ENCODE peak calls at places on chromosomes 4 and X, in ten cellular contexts. M, F, D, S, A, O, E, Y, U and H are unnamed samples.

GRCh38 chr4:155738548-155738947 is 20.3 kb upstream of the GUCY1B1 start:
- DNase-seq in M (no peak), F (no peak), D (no peak), S (no peak), A (no peak), O (no peak), E (no peak), Y (no peak), U (no peak), H (no peak)

GRCh38 chr4:111512081-111512774 is 633.0 kb upstream of the FAM241A start:
- DNase-seq in M (no peak), F (no peak), D (no peak), S (peak; percentile 94), A (no peak), O (no peak), E (no peak), Y (peak; percentile 16), U (no peak), H (no peak)

GRCh38 chr4:186029731-186030421 is 39.1 kb upstream of the TLR3 start:
- DNase-seq in M (no peak), F (peak; percentile 33), D (peak; percentile 44), S (peak; percentile 12), A (no peak), O (peak; percentile 73), E (peak; percentile 38), Y (no peak), U (no peak), H (peak; percentile 45)

GRCh38 chrX:41827886-41828285 is 95.5 kb downstream of the CASK start:
- DNase-seq in M (no peak), F (no peak), D (no peak), S (peak; percentile 28), A (no peak), O (no peak), E (no peak), Y (no peak), U (no peak), H (no peak)

GRCh38 chr4:2249526-2249991 is 7.6 kb upstream of the HAUS3 start:
- DNase-seq in M (no peak), F (no peak), D (no peak), S (no peak), A (no peak), O (no peak), E (no peak), Y (no peak), U (no peak), H (no peak)

GRCh38 chr4:122219356-122219755 is 67.2 kb downstream of the BLTP1 start:
- DNase-seq in M (no peak), F (no peak), D (no peak), S (no peak), A (no peak), O (no peak), E (no peak), Y (no peak), U (no peak), H (no peak)

GRCh38 chr4:114396808-114397207 is 201.8 kb upstream of the UGT8 start:
- DNase-seq in M (no peak), F (no peak), D (no peak), S (no peak), A (no peak), O (no peak), E (no peak), Y (no peak), U (no peak), H (no peak)

GRCh38 chr4:42216569-42216968 is 64.1 kb upstream of the BEND4 start:
- DNase-seq in M (no peak), F (no peak), D (no peak), S (no peak), A (no peak), O (no peak), E (no peak), Y (no peak), U (no peak), H (no peak)

GRCh38 chrX:124239911-124240310 is 92.5 kb upstream of the TEX13D start:
- DNase-seq in M (no peak), F (no peak), D (no peak), S (no peak), A (no peak), O (no peak), E (no peak), Y (no peak), U (no peak), H (no peak)

GRCh38 chr4:10080874-10081606 is 35.6 kb downstream of the WDR1 start:
- DNase-seq in M (no peak), F (no peak), D (peak; percentile 9), S (no peak), A (no peak), O (peak; percentile 30), E (peak; percentile 2), Y (no peak), U (no peak), H (no peak)

GRCh38 chr4:38177792-38178665 is 217.8 kb downstream of the PTTG2 start:
- DNase-seq in M (peak; percentile 19), F (no peak), D (peak; percentile 78), S (no peak), A (no peak), O (no peak), E (no peak), Y (peak; percentile 78), U (no peak), H (peak; percentile 40)

GRCh38 chr4:138909605-138910004 is 106.0 kb upstream of the NOCT start:
- DNase-seq in M (no peak), F (no peak), D (no peak), S (no peak), A (no peak), O (no peak), E (no peak), Y (no peak), U (no peak), H (no peak)

GRCh38 chrX:106894978-106895452 is 8.1 kb downstream of the RIPPLY1 start:
- DNase-seq in M (no peak), F (no peak), D (peak; percentile 50), S (peak; percentile 63), A (no peak), O (no peak), E (no peak), Y (no peak), U (no peak), H (no peak)

GRCh38 chrX:47311857-47312774 is 58.3 kb upstream of the ZNF157 start:
- DNase-seq in M (peak; percentile 0), F (no peak), D (peak; percentile 55), S (peak; percentile 21), A (peak; percentile 32), O (peak; percentile 44), E (peak; percentile 56), Y (peak; percentile 69), U (peak; percentile 48), H (peak; percentile 68)

GRCh38 chrX:116285506-116285905 is 115.0 kb downstream of the AGTR2 start:
- DNase-seq in M (no peak), F (no peak), D (no peak), S (no peak), A (no peak), O (no peak), E (no peak), Y (no peak), U (no peak), H (no peak)

GRCh38 chr4:154415313-154415712 is 76.3 kb downstream of the DCHS2 start:
- DNase-seq in M (no peak), F (no peak), D (no peak), S (no peak), A (no peak), O (no peak), E (no peak), Y (no peak), U (no peak), H (no peak)

GRCh38 chrX:151912221-151912620 is 468 bp upstream of the MAGEA4 start:
- DNase-seq in M (no peak), F (no peak), D (no peak), S (no peak), A (no peak), O (no peak), E (no peak), Y (no peak), U (no peak), H (peak; percentile 14)

GRCh38 chr4:65651031-65651430 is 19.3 kb downstream of the EPHA5 start:
- DNase-seq in M (no peak), F (no peak), D (no peak), S (no peak), A (no peak), O (no peak), E (no peak), Y (no peak), U (no peak), H (no peak)

GRCh38 chrX:20060961-20061868 is 55.5 kb downstream of the MAP7D2 start:
- DNase-seq in M (no peak), F (no peak), D (no peak), S (no peak), A (no peak), O (no peak), E (no peak), Y (peak; percentile 79), U (peak; percentile 88), H (no peak)

DNA sequence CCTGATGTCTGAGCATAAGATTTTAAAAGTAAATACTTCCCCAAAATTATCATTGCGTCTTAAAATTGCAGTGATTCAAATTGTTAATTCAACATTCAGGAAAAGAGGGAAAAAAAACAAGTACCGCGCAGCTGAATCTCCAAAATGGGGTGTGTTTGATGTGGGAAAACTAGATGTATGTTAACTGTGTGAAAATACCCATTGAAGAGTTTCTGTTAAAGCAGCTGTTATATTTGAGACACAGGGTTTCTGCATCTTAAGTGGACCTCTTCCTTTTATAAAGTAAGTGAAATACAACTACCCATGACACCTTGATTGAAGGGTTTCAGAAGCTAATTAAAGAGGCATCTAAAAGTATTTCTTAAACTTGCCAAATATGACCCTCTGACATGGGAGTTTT is 1186.1 kb downstream of the NLGN4X start:
- DNase-seq in M (no peak), F (no peak), D (no peak), S (no peak), A (no peak), O (no peak), E (no peak), Y (no peak), U (no peak), H (no peak)
- TF ChIP-seq CTCF in M (no peak), F (no peak), D (no peak), S (no peak), A (no peak), O (no peak), E (no peak), Y (no peak), U (no peak), H (no peak)

GRCh38 chrX:31609130-31609529 is 537.3 kb upstream of the FTHL17 start:
- DNase-seq in M (no peak), F (no peak), D (no peak), S (peak; percentile 87), A (no peak), O (no peak), E (no peak), Y (peak; percentile 14), U (no peak), H (no peak)
- TF ChIP-seq CTCF in M (no peak), F (no peak), D (no peak), S (no peak), A (no peak), O (peak; percentile 18), E (no peak), Y (no peak), U (no peak), H (no peak)

GRCh38 chr4:119034276-119035008 is 101.2 kb upstream of the MYOZ2 start:
- DNase-seq in M (no peak), F (no peak), D (no peak), S (peak; percentile 50), A (no peak), O (no peak), E (peak; percentile 25), Y (no peak), U (no peak), H (no peak)
- TF ChIP-seq CTCF in M (no peak), F (no peak), D (no peak), S (peak; percentile 49), A (no peak), O (no peak), E (no peak), Y (no peak), U (no peak), H (no peak)

GRCh38 chr4:15694431-15694830 is 8.4 kb upstream of the BST1 start:
- DNase-seq in M (no peak), F (no peak), D (no peak), S (no peak), A (no peak), O (no peak), E (no peak), Y (no peak), U (no peak), H (no peak)
- TF ChIP-seq CTCF in M (no peak), F (no peak), D (no peak), S (no peak), A (no peak), O (no peak), E (no peak), Y (no peak), U (no peak), H (no peak)